ENCODE peak calls at places on chromosomes 2 and 18, in ten cellular contexts. One of them, this sample, is unnamed.

GRCh38 chr18:79498662-79499061 is 102.9 kb downstream of the NFATC1 start:
- DNase-seq in cardiac fibroblast: no peak
- DNase-seq in PC-3: no peak
- DNase-seq in thoracic aorta: no peak
- DNase-seq in AG09309: no peak
- DNase-seq in nephron progenitor cell: no peak
- DNase-seq in GM06990: no peak
- DNase-seq in GM13977: no peak
- DNase-seq in cardiac muscle cell: no peak
- DNase-seq in fibroblast of pulmonary artery: no peak
- DNase-seq in this sample: no peak

GRCh38 chr2:187434342-187434785 is 13.7 kb downstream of the CALCRL start:
- DNase-seq in PC-3: no peak
- DNase-seq in GM13977: no peak
- DNase-seq in cardiac fibroblast: peak; percentile 65
- DNase-seq in nephron progenitor cell: no peak
- DNase-seq in fibroblast of pulmonary artery: peak; percentile 63
- DNase-seq in cardiac muscle cell: peak; percentile 61
- DNase-seq in AG09309: no peak
- DNase-seq in GM06990: no peak
- DNase-seq in thoracic aorta: no peak
- DNase-seq in this sample: no peak

GRCh38 chr18:56919190-56919589 is 227.7 kb upstream of the BOD1L2 start:
- DNase-seq in GM06990: no peak
- DNase-seq in thoracic aorta: no peak
- DNase-seq in AG09309: no peak
- DNase-seq in fibroblast of pulmonary artery: peak; percentile 56
- DNase-seq in nephron progenitor cell: no peak
- DNase-seq in cardiac fibroblast: no peak
- DNase-seq in cardiac muscle cell: no peak
- DNase-seq in PC-3: no peak
- DNase-seq in GM13977: no peak
- DNase-seq in this sample: no peak

GRCh38 chr2:150410809-150411208 is 76.7 kb downstream of the RND3 start:
- DNase-seq in cardiac muscle cell: peak; percentile 72
- DNase-seq in cardiac fibroblast: peak; percentile 52
- DNase-seq in PC-3: peak; percentile 35
- DNase-seq in GM13977: no peak
- DNase-seq in GM06990: no peak
- DNase-seq in thoracic aorta: no peak
- DNase-seq in fibroblast of pulmonary artery: peak; percentile 71
- DNase-seq in nephron progenitor cell: peak; percentile 9
- DNase-seq in AG09309: no peak
- DNase-seq in this sample: peak; percentile 15

GRCh38 chr2:231929961-231930600 is 3.9 kb upstream of the NPPC start:
- DNase-seq in AG09309: no peak
- DNase-seq in GM13977: peak; percentile 58
- DNase-seq in cardiac muscle cell: peak; percentile 19
- DNase-seq in nephron progenitor cell: peak; percentile 46
- DNase-seq in PC-3: no peak
- DNase-seq in thoracic aorta: no peak
- DNase-seq in fibroblast of pulmonary artery: no peak
- DNase-seq in cardiac fibroblast: peak; percentile 17
- DNase-seq in GM06990: peak; percentile 34
- DNase-seq in this sample: peak; percentile 34

GRCh38 chr2:226915846-226916360 is 80.0 kb downstream of the RHBDD1 start:
- DNase-seq in fibroblast of pulmonary artery: peak; percentile 53
- DNase-seq in GM13977: no peak
- DNase-seq in AG09309: peak; percentile 53
- DNase-seq in cardiac fibroblast: peak; percentile 45
- DNase-seq in GM06990: no peak
- DNase-seq in cardiac muscle cell: peak; percentile 58
- DNase-seq in nephron progenitor cell: no peak
- DNase-seq in PC-3: no peak
- DNase-seq in thoracic aorta: no peak
- DNase-seq in this sample: no peak

GRCh38 chr2:33535409-33535808 is 59.0 kb downstream of the RASGRP3 start:
- DNase-seq in cardiac muscle cell: no peak
- DNase-seq in cardiac fibroblast: no peak
- DNase-seq in thoracic aorta: no peak
- DNase-seq in AG09309: no peak
- DNase-seq in GM13977: no peak
- DNase-seq in PC-3: no peak
- DNase-seq in GM06990: no peak
- DNase-seq in nephron progenitor cell: no peak
- DNase-seq in fibroblast of pulmonary artery: no peak
- DNase-seq in this sample: no peak

GRCh38 chr2:226336283-226336682 is 463.3 kb downstream of the IRS1 start:
- DNase-seq in GM13977: no peak
- DNase-seq in cardiac muscle cell: no peak
- DNase-seq in GM06990: no peak
- DNase-seq in thoracic aorta: no peak
- DNase-seq in nephron progenitor cell: no peak
- DNase-seq in AG09309: no peak
- DNase-seq in fibroblast of pulmonary artery: no peak
- DNase-seq in cardiac fibroblast: no peak
- DNase-seq in PC-3: peak; percentile 29
- DNase-seq in this sample: no peak

GRCh38 chr2:24971300-24971549 is 530 bp downstream of the DNAJC27 start:
- DNase-seq in fibroblast of pulmonary artery: no peak
- DNase-seq in cardiac fibroblast: no peak
- DNase-seq in PC-3: no peak
- DNase-seq in AG09309: no peak
- DNase-seq in GM13977: no peak
- DNase-seq in thoracic aorta: no peak
- DNase-seq in cardiac muscle cell: no peak
- DNase-seq in GM06990: no peak
- DNase-seq in nephron progenitor cell: no peak
- DNase-seq in this sample: peak; percentile 15

GRCh38 chr2:21161122-21161521 is 37.4 kb downstream of the TDRD15 start:
- DNase-seq in nephron progenitor cell: no peak
- DNase-seq in cardiac muscle cell: no peak
- DNase-seq in GM13977: no peak
- DNase-seq in cardiac fibroblast: no peak
- DNase-seq in PC-3: no peak
- DNase-seq in thoracic aorta: no peak
- DNase-seq in GM06990: no peak
- DNase-seq in fibroblast of pulmonary artery: no peak
- DNase-seq in AG09309: no peak
- DNase-seq in this sample: no peak

GRCh38 chr2:85308951-85309555 is 18.7 kb downstream of the TGOLN2 start:
- DNase-seq in fibroblast of pulmonary artery: peak; percentile 44
- DNase-seq in PC-3: peak; percentile 34
- DNase-seq in cardiac muscle cell: peak; percentile 69
- DNase-seq in thoracic aorta: peak; percentile 53
- DNase-seq in GM06990: no peak
- DNase-seq in GM13977: no peak
- DNase-seq in cardiac fibroblast: peak; percentile 53
- DNase-seq in nephron progenitor cell: peak; percentile 32
- DNase-seq in AG09309: no peak
- DNase-seq in this sample: peak; percentile 18

GRCh38 chr18:47964086-47964485 is 33.6 kb upstream of the SMAD2 start:
- DNase-seq in GM13977: no peak
- DNase-seq in GM06990: no peak
- DNase-seq in AG09309: no peak
- DNase-seq in thoracic aorta: no peak
- DNase-seq in cardiac muscle cell: no peak
- DNase-seq in nephron progenitor cell: no peak
- DNase-seq in fibroblast of pulmonary artery: no peak
- DNase-seq in PC-3: no peak
- DNase-seq in cardiac fibroblast: no peak
- DNase-seq in this sample: no peak

DNA sequence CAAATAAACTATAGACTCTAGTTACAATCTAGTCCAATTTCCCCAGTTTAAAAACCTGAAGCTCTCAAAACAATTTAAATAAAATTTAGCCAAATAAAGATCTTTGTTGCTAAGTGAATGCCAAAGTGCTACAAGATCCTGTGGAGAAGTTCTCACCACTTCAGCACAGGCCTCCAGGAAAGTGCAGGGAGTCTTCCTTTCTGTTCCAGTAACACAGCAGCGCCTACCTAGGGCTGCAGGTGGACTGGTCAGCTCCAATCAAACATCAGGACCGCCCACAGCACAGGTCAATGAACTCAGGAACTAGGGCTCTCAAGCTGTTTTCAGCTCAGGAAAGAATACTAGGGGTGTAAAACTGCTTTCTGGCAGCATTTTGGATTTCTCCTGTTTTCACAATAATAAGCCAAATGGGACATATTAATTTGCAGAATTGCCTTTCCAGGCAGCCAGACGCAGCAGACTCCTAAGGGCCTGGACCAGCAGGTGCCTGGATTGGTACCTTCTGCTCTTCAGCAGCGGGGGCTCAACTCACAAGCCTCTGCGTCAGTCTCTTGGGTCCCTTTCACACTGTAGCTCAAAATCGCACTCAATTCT is 1.5 kb downstream of the FAM110C start:
- DNase-seq in nephron progenitor cell: no peak
- DNase-seq in GM13977: peak; percentile 28
- DNase-seq in fibroblast of pulmonary artery: no peak
- DNase-seq in thoracic aorta: no peak
- DNase-seq in cardiac muscle cell: no peak
- DNase-seq in AG09309: no peak
- DNase-seq in GM06990: no peak
- DNase-seq in cardiac fibroblast: no peak
- DNase-seq in PC-3: peak; percentile 35
- DNase-seq in this sample: peak; percentile 64
- TF ChIP-seq CTCF in nephron progenitor cell: no peak
- TF ChIP-seq CTCF in GM13977: no peak
- TF ChIP-seq CTCF in fibroblast of pulmonary artery: no peak
- TF ChIP-seq CTCF in thoracic aorta: no peak
- TF ChIP-seq CTCF in cardiac muscle cell: no peak
- TF ChIP-seq CTCF in AG09309: no peak
- TF ChIP-seq CTCF in GM06990: no peak
- TF ChIP-seq CTCF in cardiac fibroblast: no peak
- TF ChIP-seq CTCF in PC-3: no peak
- TF ChIP-seq CTCF in this sample: no peak

DNA sequence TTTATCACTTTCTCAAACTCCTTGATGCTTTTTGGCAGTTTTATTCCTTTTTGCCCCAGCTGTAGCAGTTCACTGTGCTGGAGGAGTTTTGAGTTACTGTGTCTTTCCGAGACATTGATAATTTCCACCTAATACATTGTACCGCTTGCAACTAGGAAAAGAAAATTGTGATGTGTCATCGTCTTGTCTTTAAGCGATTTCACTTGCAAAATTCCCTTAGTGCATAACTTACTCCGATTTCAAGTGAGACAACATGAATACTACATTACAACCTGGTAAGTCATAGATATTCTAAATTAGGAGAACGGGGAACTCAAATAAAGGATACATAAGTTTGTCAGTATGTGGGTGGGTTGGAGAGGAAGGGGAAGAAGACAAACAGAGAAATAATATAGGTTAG is 340.5 kb upstream of the KYNU start:
- DNase-seq in AG09309: no peak
- DNase-seq in thoracic aorta: no peak
- DNase-seq in GM06990: no peak
- DNase-seq in cardiac fibroblast: no peak
- DNase-seq in GM13977: no peak
- DNase-seq in nephron progenitor cell: no peak
- DNase-seq in PC-3: no peak
- DNase-seq in fibroblast of pulmonary artery: no peak
- DNase-seq in cardiac muscle cell: no peak
- DNase-seq in this sample: no peak
- TF ChIP-seq CTCF in AG09309: no peak
- TF ChIP-seq CTCF in thoracic aorta: no peak
- TF ChIP-seq CTCF in GM06990: no peak
- TF ChIP-seq CTCF in cardiac fibroblast: no peak
- TF ChIP-seq CTCF in GM13977: no peak
- TF ChIP-seq CTCF in nephron progenitor cell: no peak
- TF ChIP-seq CTCF in PC-3: no peak
- TF ChIP-seq CTCF in fibroblast of pulmonary artery: no peak
- TF ChIP-seq CTCF in cardiac muscle cell: no peak
- TF ChIP-seq CTCF in this sample: no peak

GRCh38 chr18:46794607-46795006 is 37.8 kb upstream of the ST8SIA5 start:
- DNase-seq in AG09309: no peak
- DNase-seq in fibroblast of pulmonary artery: no peak
- DNase-seq in thoracic aorta: no peak
- DNase-seq in cardiac muscle cell: no peak
- DNase-seq in nephron progenitor cell: no peak
- DNase-seq in GM13977: no peak
- DNase-seq in PC-3: no peak
- DNase-seq in cardiac fibroblast: no peak
- DNase-seq in GM06990: no peak
- DNase-seq in this sample: no peak

GRCh38 chr18:46787674-46788073 is 30.8 kb upstream of the ST8SIA5 start:
- DNase-seq in GM06990: no peak
- DNase-seq in PC-3: no peak
- DNase-seq in nephron progenitor cell: no peak
- DNase-seq in cardiac muscle cell: no peak
- DNase-seq in cardiac fibroblast: no peak
- DNase-seq in fibroblast of pulmonary artery: no peak
- DNase-seq in AG09309: no peak
- DNase-seq in thoracic aorta: no peak
- DNase-seq in GM13977: no peak
- DNase-seq in this sample: no peak

DNA sequence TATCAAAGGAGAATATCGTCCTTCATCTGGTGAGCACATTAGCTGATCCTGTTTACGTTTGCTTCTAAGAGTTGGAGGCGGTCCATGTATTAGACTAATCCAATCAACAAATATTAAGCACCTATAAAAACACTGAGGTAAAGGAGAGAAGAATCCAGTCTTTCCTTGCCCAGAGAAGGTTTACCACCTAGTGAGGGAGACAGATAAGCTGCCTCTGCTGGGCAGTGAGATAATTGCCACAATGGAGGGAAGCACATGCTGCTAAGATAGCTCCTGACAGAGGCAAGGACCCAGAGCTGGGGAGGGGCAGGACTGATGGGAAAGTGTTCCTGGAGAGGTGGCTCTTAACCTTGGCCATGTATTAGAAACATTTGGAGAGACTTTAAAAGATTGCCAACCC is 36.7 kb upstream of the ST8SIA5 start:
- DNase-seq in GM06990: no peak
- DNase-seq in nephron progenitor cell: no peak
- DNase-seq in GM13977: no peak
- DNase-seq in cardiac muscle cell: no peak
- DNase-seq in PC-3: peak; percentile 2
- DNase-seq in thoracic aorta: no peak
- DNase-seq in fibroblast of pulmonary artery: no peak
- DNase-seq in cardiac fibroblast: no peak
- DNase-seq in AG09309: no peak
- DNase-seq in this sample: no peak
- TF ChIP-seq CTCF in GM06990: peak; percentile 5
- TF ChIP-seq CTCF in nephron progenitor cell: no peak
- TF ChIP-seq CTCF in GM13977: no peak
- TF ChIP-seq CTCF in cardiac muscle cell: no peak
- TF ChIP-seq CTCF in PC-3: no peak
- TF ChIP-seq CTCF in thoracic aorta: no peak
- TF ChIP-seq CTCF in fibroblast of pulmonary artery: peak; percentile 5
- TF ChIP-seq CTCF in cardiac fibroblast: no peak
- TF ChIP-seq CTCF in AG09309: no peak
- TF ChIP-seq CTCF in this sample: no peak

DNA sequence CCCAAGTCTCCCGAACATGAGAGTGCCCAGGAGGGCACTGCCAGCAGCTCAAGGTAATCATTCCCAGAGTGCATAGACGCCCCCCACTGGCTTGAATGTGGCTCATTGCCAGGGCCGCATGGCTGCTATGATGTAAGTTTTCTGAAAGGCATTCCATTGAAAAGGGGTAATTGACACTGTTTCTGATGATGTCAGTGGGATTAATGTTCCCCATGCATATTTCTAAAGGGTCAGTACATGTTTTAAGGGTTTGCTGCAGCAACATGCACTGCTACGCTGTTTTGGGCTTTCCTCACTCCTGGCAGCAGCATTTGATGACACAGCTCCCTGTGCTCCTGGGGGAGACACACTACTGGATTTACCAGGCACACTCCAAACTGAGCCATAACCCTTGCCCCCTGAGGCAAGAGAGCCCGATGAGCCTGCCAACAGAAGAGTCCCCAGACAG is 36.7 kb downstream of the KIAA2012 start:
- DNase-seq in cardiac fibroblast: peak; percentile 69
- DNase-seq in thoracic aorta: no peak
- DNase-seq in GM06990: no peak
- DNase-seq in GM13977: no peak
- DNase-seq in AG09309: no peak
- DNase-seq in PC-3: no peak
- DNase-seq in fibroblast of pulmonary artery: peak; percentile 32
- DNase-seq in cardiac muscle cell: peak; percentile 55
- DNase-seq in nephron progenitor cell: no peak
- DNase-seq in this sample: no peak
- TF ChIP-seq CTCF in cardiac fibroblast: no peak
- TF ChIP-seq CTCF in thoracic aorta: no peak
- TF ChIP-seq CTCF in GM06990: no peak
- TF ChIP-seq CTCF in GM13977: no peak
- TF ChIP-seq CTCF in AG09309: no peak
- TF ChIP-seq CTCF in PC-3: no peak
- TF ChIP-seq CTCF in fibroblast of pulmonary artery: no peak
- TF ChIP-seq CTCF in cardiac muscle cell: no peak
- TF ChIP-seq CTCF in nephron progenitor cell: no peak
- TF ChIP-seq CTCF in this sample: no peak